ENCODE peak calls at places on chromosomes 16 and 17, in five cellular contexts. J is foreskin keratinocyte, A is stomach, B is H9, Z is ACHN. H is an unnamed sample.
A peak's percentile ranks its signal among the peaks of the same experiment; 100 is the strongest.

GRCh38 chr16:47320546-47321315 is 140.1 kb downstream of the ITFG1 start:
- DNase-seq in J (no peak), A (no peak), B (no peak), Z (no peak), H (peak; percentile 10)

GRCh38 chr17:41835214-41835799 is 725 bp downstream of the NT5C3B start:
- DNase-seq in J (no peak), A (no peak), B (no peak), Z (no peak), H (no peak)

GRCh38 chr17:11705111-11705510 is 106.8 kb downstream of the DNAH9 start:
- DNase-seq in J (no peak), A (no peak), B (no peak), Z (peak; percentile 87), H (no peak)

GRCh38 chr17:8588877-8589276 is 41.6 kb downstream of the MYH10 start:
- DNase-seq in J (no peak), A (no peak), B (no peak), Z (no peak), H (no peak)

GRCh38 chr17:44689492-44690217 is at the start of gene CCDC43:
- DNase-seq in J (peak; percentile 85), A (peak; percentile 91), B (peak; percentile 97), Z (peak; percentile 94), H (peak; percentile 87)

GRCh38 chr16:79001156-79001997 is 599.2 kb downstream of the MAF start:
- DNase-seq in J (no peak), A (no peak), B (no peak), Z (no peak), H (no peak)

GRCh38 chr17:75010683-75011406 is 1.6 kb upstream of the MRPL58 start:
- DNase-seq in J (peak; percentile 44), A (peak; percentile 71), B (peak; percentile 75), Z (peak; percentile 57), H (no peak)

GRCh38 chr16:5867250-5867649 is 769.7 kb upstream of the EEF2KMT start:
- DNase-seq in J (no peak), A (no peak), B (no peak), Z (no peak), H (no peak)

GRCh38 chr17:45222273-45222993 is 748 bp downstream of the FMNL1 start:
- DNase-seq in J (no peak), A (no peak), B (peak; percentile 68), Z (no peak), H (no peak)

GRCh38 chr17:19307521-19307920 is 55.0 kb downstream of the B9D1 start:
- DNase-seq in J (no peak), A (no peak), B (no peak), Z (no peak), H (no peak)

GRCh38 chr16:48347980-48348379 is 37.2 kb downstream of the SIAH1 start:
- DNase-seq in J (no peak), A (no peak), B (no peak), Z (no peak), H (no peak)

GRCh38 chr16:54285414-54286066 is 1.0 kb downstream of the IRX3 start:
- DNase-seq in J (no peak), A (peak; percentile 56), B (peak; percentile 49), Z (peak; percentile 52), H (no peak)

GRCh38 chr17:77404812-77405581 is 264.2 kb downstream of the SEC14L1 start:
- DNase-seq in J (no peak), A (peak; percentile 56), B (no peak), Z (no peak), H (no peak)

GRCh38 chr17:34556384-34556783 is 23.0 kb upstream of the TMEM132E start:
- DNase-seq in J (no peak), A (no peak), B (peak; percentile 76), Z (peak; percentile 33), H (no peak)

GRCh38 chr16:26985100-26986065 is 81.3 kb upstream of the C16orf82 start:
- DNase-seq in J (no peak), A (no peak), B (peak; percentile 47), Z (no peak), H (no peak)

GRCh38 chr17:37220609-37220953 is 155.2 kb upstream of the C17orf78 start:
- DNase-seq in J (no peak), A (no peak), B (peak; percentile 63), Z (no peak), H (no peak)

GRCh38 chr16:9300252-9300651 is 208.8 kb downstream of the HAPSTR1 start:
- DNase-seq in J (no peak), A (no peak), B (no peak), Z (no peak), H (no peak)

GRCh38 chr17:5370411-5370810 is 49.1 kb downstream of the NUP88 start:
- DNase-seq in J (no peak), A (no peak), B (no peak), Z (no peak), H (no peak)

GRCh38 chr17:15161395-15161794 is 103.7 kb downstream of the PMP22 start:
- DNase-seq in J (no peak), A (no peak), B (no peak), Z (no peak), H (no peak)

GRCh38 chr16:66057056-66057455 is 309.4 kb upstream of the CDH5 start:
- DNase-seq in J (no peak), A (no peak), B (no peak), Z (no peak), H (no peak)

GRCh38 chr17:34285304-34285792 is at the start of gene CCL11:
- DNase-seq in J (no peak), A (no peak), B (no peak), Z (no peak), H (no peak)

GRCh38 chr17:21286771-21287702 is 2.5 kb downstream of the MAP2K3 start:
- DNase-seq in J (no peak), A (peak; percentile 88), B (no peak), Z (peak; percentile 30), H (no peak)

GRCh38 chr16:68902376-68903345 is 59.3 kb downstream of the TANGO6 start:
- DNase-seq in J (peak; percentile 33), A (no peak), B (peak; percentile 65), Z (peak; percentile 85), H (no peak)

GRCh38 chr16:7513429-7513828 is 180.8 kb downstream of the RBFOX1 start:
- DNase-seq in J (no peak), A (no peak), B (peak; percentile 42), Z (peak; percentile 39), H (no peak)

GRCh38 chr17:71983828-71984227 is 137.0 kb upstream of the SOX9 start:
- DNase-seq in J (no peak), A (no peak), B (no peak), Z (no peak), H (no peak)

GRCh38 chr17:324151-324571 is 28.4 kb downstream of the RPH3AL start:
- DNase-seq in J (no peak), A (no peak), B (peak; percentile 26), Z (no peak), H (no peak)

GRCh38 chr17:64653325-64653984 is 8.7 kb downstream of the SMURF2 start:
- DNase-seq in J (no peak), A (no peak), B (no peak), Z (no peak), H (no peak)

GRCh38 chr17:16442141-16442540 is 26.8 kb downstream of the TRPV2 start:
- DNase-seq in J (no peak), A (no peak), B (peak; percentile 45), Z (no peak), H (no peak)

GRCh38 chr16:83926726-83927397 is 26.2 kb upstream of the OSGIN1 start:
- DNase-seq in J (peak; percentile 60), A (peak; percentile 85), B (peak; percentile 94), Z (peak; percentile 91), H (peak; percentile 36)

GRCh38 chr17:67245694-67246397 is 850 bp upstream of the HELZ start:
- DNase-seq in J (no peak), A (peak; percentile 46), B (peak; percentile 90), Z (peak; percentile 21), H (no peak)

GRCh38 chr17:59366773-59367656 is 35.6 kb downstream of the YPEL2 start:
- DNase-seq in J (no peak), A (peak; percentile 89), B (no peak), Z (peak; percentile 49), H (no peak)

GRCh38 chr16:907819-908218 is 63.0 kb downstream of the LMF1 start:
- DNase-seq in J (no peak), A (no peak), B (no peak), Z (no peak), H (no peak)

GRCh38 chr16:3520398-3520797 is 19.6 kb downstream of the CLUAP1 start:
- DNase-seq in J (no peak), A (no peak), B (no peak), Z (no peak), H (peak; percentile 82)

GRCh38 chr17:79201119-79201518 is 126.5 kb downstream of the ENGASE start:
- DNase-seq in J (no peak), A (no peak), B (no peak), Z (no peak), H (no peak)

GRCh38 chr17:28253663-28254062 is 65.3 kb upstream of the TMEM97 start:
- DNase-seq in J (no peak), A (no peak), B (no peak), Z (no peak), H (no peak)

GRCh38 chr16:71311553-71312158 is 22.5 kb upstream of the CMTR2 start:
- DNase-seq in J (no peak), A (no peak), B (peak; percentile 75), Z (peak; percentile 41), H (no peak)

GRCh38 chr16:85570735-85571562 is 42.2 kb upstream of the GSE1 start:
- DNase-seq in J (no peak), A (peak; percentile 49), B (no peak), Z (no peak), H (no peak)

GRCh38 chr17:46851029-46851741 is at the start of gene WNT9B:
- DNase-seq in J (no peak), A (peak; percentile 57), B (peak; percentile 93), Z (no peak), H (no peak)

GRCh38 chr17:44556114-44556853 is 1.0 kb upstream of the FZD2 start:
- DNase-seq in J (no peak), A (peak; percentile 29), B (peak; percentile 94), Z (peak; percentile 76), H (no peak)

GRCh38 chr16:565420-566330 is 1.1 kb upstream of the NHLRC4 start:
- DNase-seq in J (no peak), A (no peak), B (no peak), Z (no peak), H (no peak)

H was measured in HFF-Myc.